ENCODE peak calls at places on chromosome 11, in six cellular contexts. One of them, this sample, is unnamed. For H3K9me3, the result is how much of the 10 kb centered on the place peaks cover.

GRCh38 chr11:75562836-75563484 is 907 bp downstream of the SERPINH1 start:
- DNase-seq in cardiac muscle cell: peak
- DNase-seq in left lung: no peak
- DNase-seq in lower lobe of right lung: no peak
- DNase-seq in kidney: no peak
- DNase-seq in colonic mucosa: no peak
- DNase-seq in this sample: no peak

GRCh38 chr11:72840780-72841179 is 26.6 kb downstream of the ATG16L2 start:
- DNase-seq in cardiac muscle cell: peak
- DNase-seq in left lung: no peak
- DNase-seq in lower lobe of right lung: no peak
- DNase-seq in kidney: no peak
- DNase-seq in colonic mucosa: no peak
- DNase-seq in this sample: no peak

GRCh38 chr11:121870202-121871045 is 245.6 kb downstream of the BLID start:
- DNase-seq in cardiac muscle cell: peak
- DNase-seq in left lung: no peak
- DNase-seq in lower lobe of right lung: no peak
- DNase-seq in kidney: no peak
- DNase-seq in colonic mucosa: no peak
- DNase-seq in this sample: no peak

GRCh38 chr11:128689946-128690745 is 3.7 kb upstream of the FLI1 start:
- DNase-seq in cardiac muscle cell: peak
- DNase-seq in left lung: no peak
- DNase-seq in lower lobe of right lung: peak
- DNase-seq in kidney: peak
- DNase-seq in colonic mucosa: no peak
- DNase-seq in this sample: no peak

GRCh38 chr11:62266558-62266957 is 3.4 kb upstream of the SCGB2A2 start:
- DNase-seq in cardiac muscle cell: no peak
- DNase-seq in left lung: no peak
- DNase-seq in lower lobe of right lung: no peak
- DNase-seq in kidney: no peak
- DNase-seq in colonic mucosa: no peak
- DNase-seq in this sample: no peak

GRCh38 chr11:131353761-131354160 is 16.7 kb upstream of the NTM start:
- DNase-seq in cardiac muscle cell: no peak
- DNase-seq in left lung: no peak
- DNase-seq in lower lobe of right lung: no peak
- DNase-seq in kidney: no peak
- DNase-seq in colonic mucosa: no peak
- DNase-seq in this sample: no peak

GRCh38 chr11:14417186-14417585 is 58.2 kb upstream of the RRAS2 start:
- DNase-seq in cardiac muscle cell: peak
- DNase-seq in left lung: no peak
- DNase-seq in lower lobe of right lung: no peak
- DNase-seq in kidney: no peak
- DNase-seq in colonic mucosa: no peak
- DNase-seq in this sample: no peak

GRCh38 chr11:47863189-47863892 is 15.2 kb upstream of the NUP160 start:
- DNase-seq in cardiac muscle cell: peak
- DNase-seq in left lung: no peak
- DNase-seq in lower lobe of right lung: no peak
- DNase-seq in kidney: no peak
- DNase-seq in colonic mucosa: no peak
- DNase-seq in this sample: no peak

GRCh38 chr11:13118194-13118593 is 109.1 kb downstream of the RASSF10 start:
- DNase-seq in cardiac muscle cell: peak
- DNase-seq in left lung: no peak
- DNase-seq in lower lobe of right lung: no peak
- DNase-seq in kidney: no peak
- DNase-seq in colonic mucosa: no peak
- DNase-seq in this sample: no peak

GRCh38 chr11:9004310-9004945 is 627 bp upstream of the NRIP3 start:
- DNase-seq in cardiac muscle cell: no peak
- DNase-seq in left lung: peak
- DNase-seq in lower lobe of right lung: peak
- DNase-seq in kidney: peak
- DNase-seq in colonic mucosa: no peak
- DNase-seq in this sample: peak

GRCh38 chr11:6611092-6612007 is 666 bp downstream of the TAF10 start:
- DNase-seq in cardiac muscle cell: peak
- DNase-seq in left lung: peak
- DNase-seq in lower lobe of right lung: peak
- DNase-seq in kidney: peak
- DNase-seq in colonic mucosa: peak
- DNase-seq in this sample: peak

GRCh38 chr11:118565062-118565461 is 669 bp downstream of the IFT46 start:
- DNase-seq in cardiac muscle cell: peak
- DNase-seq in left lung: no peak
- DNase-seq in lower lobe of right lung: no peak
- DNase-seq in kidney: no peak
- DNase-seq in colonic mucosa: peak
- DNase-seq in this sample: no peak

GRCh38 chr11:70498976-70499801 is 100.9 kb downstream of the CTTN start:
- DNase-seq in cardiac muscle cell: no peak
- DNase-seq in left lung: peak
- DNase-seq in lower lobe of right lung: peak
- DNase-seq in kidney: peak
- DNase-seq in colonic mucosa: no peak
- DNase-seq in this sample: no peak

GRCh38 chr11:112382561-112382960 is 121.9 kb upstream of the PLET1 start:
- DNase-seq in cardiac muscle cell: no peak
- DNase-seq in left lung: no peak
- DNase-seq in lower lobe of right lung: no peak
- DNase-seq in kidney: no peak
- DNase-seq in colonic mucosa: no peak
- DNase-seq in this sample: no peak

GRCh38 chr11:106271126-106271525 is 193.7 kb downstream of the AASDHPPT start:
- DNase-seq in cardiac muscle cell: no peak
- DNase-seq in left lung: no peak
- DNase-seq in lower lobe of right lung: no peak
- DNase-seq in kidney: no peak
- DNase-seq in colonic mucosa: no peak
- DNase-seq in this sample: no peak
- H3K9me3 ChIP-seq in cardiac muscle cell: under half
- H3K9me3 ChIP-seq in left lung: under half
- H3K9me3 ChIP-seq in lower lobe of right lung: under half
- H3K9me3 ChIP-seq in kidney: under half
- H3K9me3 ChIP-seq in colonic mucosa: under half
- H3K9me3 ChIP-seq in this sample: under half

GRCh38 chr11:2662024-2662312 is 37.8 kb downstream of the KCNQ1OT1 start:
- DNase-seq in cardiac muscle cell: no peak
- DNase-seq in left lung: no peak
- DNase-seq in lower lobe of right lung: no peak
- DNase-seq in kidney: peak
- DNase-seq in colonic mucosa: no peak
- DNase-seq in this sample: no peak
- H3K9me3 ChIP-seq in cardiac muscle cell: under half
- H3K9me3 ChIP-seq in left lung: under half
- H3K9me3 ChIP-seq in lower lobe of right lung: under half
- H3K9me3 ChIP-seq in kidney: under half
- H3K9me3 ChIP-seq in colonic mucosa: under half
- H3K9me3 ChIP-seq in this sample: under half

GRCh38 chr11:65392186-65392829 is 5.9 kb downstream of the FRMD8 start:
- DNase-seq in cardiac muscle cell: no peak
- DNase-seq in left lung: no peak
- DNase-seq in lower lobe of right lung: no peak
- DNase-seq in kidney: no peak
- DNase-seq in colonic mucosa: no peak
- DNase-seq in this sample: no peak

GRCh38 chr11:65395961-65396530 is 9.6 kb downstream of the FRMD8 start:
- DNase-seq in cardiac muscle cell: no peak
- DNase-seq in left lung: peak
- DNase-seq in lower lobe of right lung: no peak
- DNase-seq in kidney: peak
- DNase-seq in colonic mucosa: no peak
- DNase-seq in this sample: no peak

GRCh38 chr11:65392899-65393298 is 6.5 kb downstream of the FRMD8 start:
- DNase-seq in cardiac muscle cell: no peak
- DNase-seq in left lung: no peak
- DNase-seq in lower lobe of right lung: no peak
- DNase-seq in kidney: no peak
- DNase-seq in colonic mucosa: no peak
- DNase-seq in this sample: no peak

GRCh38 chr11:65394125-65394536 is 7.7 kb downstream of the FRMD8 start:
- DNase-seq in cardiac muscle cell: no peak
- DNase-seq in left lung: no peak
- DNase-seq in lower lobe of right lung: no peak
- DNase-seq in kidney: peak
- DNase-seq in colonic mucosa: no peak
- DNase-seq in this sample: no peak

DNA sequence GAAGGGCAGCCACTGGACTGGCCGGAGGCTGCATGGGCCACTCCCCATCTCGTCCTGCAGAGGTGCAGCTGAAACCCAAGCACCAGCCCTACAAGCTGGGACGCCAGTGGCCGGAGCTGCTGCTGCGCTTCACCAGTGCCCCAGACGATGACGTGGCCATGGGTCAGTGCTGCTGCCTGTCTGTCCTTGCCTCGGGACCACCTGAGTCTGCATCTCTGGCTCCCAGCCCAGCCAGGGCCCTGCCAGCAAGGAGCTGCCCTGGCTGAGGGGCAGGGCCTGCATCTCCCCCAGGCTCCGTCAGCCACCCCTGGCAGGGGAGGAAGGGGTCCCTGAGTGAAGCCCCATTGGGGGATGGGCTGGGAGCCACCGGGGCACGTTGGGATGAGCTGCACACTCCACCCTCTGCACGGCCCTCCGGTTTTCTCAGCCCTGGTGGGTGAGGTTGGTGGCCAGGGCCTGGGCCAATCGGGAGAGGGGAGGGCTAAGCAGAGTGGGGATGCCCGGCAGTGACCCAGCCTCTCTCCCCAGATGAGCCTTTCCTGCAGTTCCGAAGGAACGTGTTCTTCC is 7.2 kb downstream of the FRMD8 start:
- DNase-seq in cardiac muscle cell: no peak
- DNase-seq in left lung: no peak
- DNase-seq in lower lobe of right lung: no peak
- DNase-seq in kidney: no peak
- DNase-seq in colonic mucosa: no peak
- DNase-seq in this sample: no peak
- H3K9me3 ChIP-seq in cardiac muscle cell: under half
- H3K9me3 ChIP-seq in left lung: under half
- H3K9me3 ChIP-seq in lower lobe of right lung: under half
- H3K9me3 ChIP-seq in kidney: under half
- H3K9me3 ChIP-seq in colonic mucosa: under half
- H3K9me3 ChIP-seq in this sample: under half

GRCh38 chr11:3368199-3368598 is 10.7 kb downstream of the ZNF195 start:
- DNase-seq in cardiac muscle cell: no peak
- DNase-seq in left lung: no peak
- DNase-seq in lower lobe of right lung: no peak
- DNase-seq in kidney: no peak
- DNase-seq in colonic mucosa: no peak
- DNase-seq in this sample: no peak
- H3K9me3 ChIP-seq in cardiac muscle cell: under half
- H3K9me3 ChIP-seq in left lung: under half
- H3K9me3 ChIP-seq in lower lobe of right lung: under half
- H3K9me3 ChIP-seq in kidney: under half
- H3K9me3 ChIP-seq in colonic mucosa: under half
- H3K9me3 ChIP-seq in this sample: under half

GRCh38 chr11:100630898-100631297 is 56.2 kb upstream of the ARHGAP42 start:
- DNase-seq in cardiac muscle cell: no peak
- DNase-seq in left lung: no peak
- DNase-seq in lower lobe of right lung: no peak
- DNase-seq in kidney: no peak
- DNase-seq in colonic mucosa: no peak
- DNase-seq in this sample: no peak

GRCh38 chr11:100629671-100630070 is 57.4 kb upstream of the ARHGAP42 start:
- DNase-seq in cardiac muscle cell: no peak
- DNase-seq in left lung: no peak
- DNase-seq in lower lobe of right lung: no peak
- DNase-seq in kidney: no peak
- DNase-seq in colonic mucosa: no peak
- DNase-seq in this sample: no peak

GRCh38 chr11:100631316-100631715 is 55.8 kb upstream of the ARHGAP42 start:
- DNase-seq in cardiac muscle cell: no peak
- DNase-seq in left lung: no peak
- DNase-seq in lower lobe of right lung: no peak
- DNase-seq in kidney: no peak
- DNase-seq in colonic mucosa: no peak
- DNase-seq in this sample: no peak

GRCh38 chr11:100635194-100635593 is 51.9 kb upstream of the ARHGAP42 start:
- DNase-seq in cardiac muscle cell: no peak
- DNase-seq in left lung: no peak
- DNase-seq in lower lobe of right lung: no peak
- DNase-seq in kidney: no peak
- DNase-seq in colonic mucosa: no peak
- DNase-seq in this sample: no peak

DNA sequence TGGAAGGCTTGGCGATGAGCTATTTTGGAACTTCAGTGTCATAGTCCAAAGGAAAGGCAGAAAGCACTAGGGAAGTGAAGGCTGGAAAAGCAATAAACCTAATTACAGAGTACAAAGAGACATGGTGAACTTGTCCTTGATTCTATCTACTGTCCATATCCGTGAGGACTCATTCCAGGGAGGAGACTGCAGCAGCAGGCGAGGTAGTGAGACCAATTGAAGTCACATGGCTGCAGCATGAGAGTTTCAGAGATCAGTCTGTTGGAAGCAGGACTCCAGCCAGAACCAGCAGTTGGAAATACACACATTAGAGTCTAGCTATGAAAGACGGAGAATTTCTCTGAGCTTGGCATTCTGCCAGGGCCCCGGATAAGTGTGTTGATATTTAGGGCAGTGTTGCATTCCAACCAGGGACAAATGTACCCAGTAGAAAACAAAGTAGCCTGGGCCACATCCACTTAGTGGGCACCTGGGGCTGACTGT is 54.1 kb upstream of the ARHGAP42 start:
- DNase-seq in cardiac muscle cell: peak
- DNase-seq in left lung: peak
- DNase-seq in lower lobe of right lung: peak
- DNase-seq in kidney: peak
- DNase-seq in colonic mucosa: peak
- DNase-seq in this sample: no peak
- H3K9me3 ChIP-seq in cardiac muscle cell: under half
- H3K9me3 ChIP-seq in left lung: under half
- H3K9me3 ChIP-seq in lower lobe of right lung: under half
- H3K9me3 ChIP-seq in kidney: under half
- H3K9me3 ChIP-seq in colonic mucosa: under half
- H3K9me3 ChIP-seq in this sample: under half

DNA sequence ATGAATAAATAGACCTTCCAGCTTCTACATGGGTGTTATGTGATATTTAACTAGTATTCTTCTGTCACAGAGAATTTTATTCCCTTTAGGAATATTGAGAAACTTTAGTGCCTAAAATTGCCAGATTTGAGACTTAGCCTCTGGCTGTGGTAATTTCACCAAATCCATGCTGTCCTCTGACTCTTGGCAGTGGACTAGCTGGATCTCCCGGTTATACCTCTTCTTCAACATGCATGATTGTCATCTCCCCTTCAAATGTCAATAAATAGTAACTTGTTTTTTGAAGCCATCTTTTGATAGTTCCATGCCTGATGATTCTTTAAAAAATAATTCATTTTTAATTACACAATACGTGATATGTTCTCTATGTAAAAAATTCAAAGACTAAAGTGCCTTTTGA is 8.4 kb downstream of the AQP11 start:
- DNase-seq in cardiac muscle cell: no peak
- DNase-seq in left lung: no peak
- DNase-seq in lower lobe of right lung: no peak
- DNase-seq in kidney: no peak
- DNase-seq in colonic mucosa: no peak
- DNase-seq in this sample: no peak
- H3K9me3 ChIP-seq in cardiac muscle cell: under half
- H3K9me3 ChIP-seq in left lung: under half
- H3K9me3 ChIP-seq in lower lobe of right lung: under half
- H3K9me3 ChIP-seq in kidney: under half
- H3K9me3 ChIP-seq in colonic mucosa: under half
- H3K9me3 ChIP-seq in this sample: under half